ENCODE peak calls at places on chromosomes 6 and 20, in four cellular contexts. E, C, B and F are unnamed samples.

GRCh38 chr6:169319561-169319960 is 65.9 kb upstream of the THBS2 start:
- DNase-seq in E (no peak), C (no peak), B (no peak), F (no peak)

GRCh38 chr6:142048593-142048980 is 84.1 kb upstream of the GJE1 start:
- DNase-seq in E (no peak), C (no peak), B (no peak), F (no peak)

GRCh38 chr6:38012573-38012972 is 193.0 kb downstream of the ZFAND3 start:
- DNase-seq in E (peak; percentile 57), C (no peak), B (peak; percentile 10), F (peak; percentile 9)

GRCh38 chr6:87558446-87558845 is 31.3 kb downstream of the RARS2 start:
- DNase-seq in E (no peak), C (no peak), B (no peak), F (no peak)

GRCh38 chr6:160781298-160781697 is 79.3 kb downstream of the PLG start:
- DNase-seq in E (no peak), C (no peak), B (no peak), F (no peak)

GRCh38 chr20:62236674-62236996 is 1.7 kb upstream of the OSBPL2 start:
- DNase-seq in E (peak; percentile 58), C (no peak), B (no peak), F (no peak)

GRCh38 chr6:154466971-154467679 is 43.4 kb downstream of the CNKSR3 start:
- DNase-seq in E (no peak), C (no peak), B (no peak), F (no peak)

GRCh38 chr20:64228086-64228485 is 27.5 kb upstream of the PCMTD2 start:
- DNase-seq in E (no peak), C (no peak), B (no peak), F (no peak)

GRCh38 chr6:157656437-157657005 is 166.5 kb upstream of the SNX9 start:
- DNase-seq in E (no peak), C (no peak), B (no peak), F (no peak)

GRCh38 chr20:63917811-63918210 is 22.9 kb downstream of the DNAJC5 start:
- DNase-seq in E (no peak), C (no peak), B (no peak), F (no peak)

GRCh38 chr6:117555882-117556498 is 46.3 kb downstream of the GOPC start:
- DNase-seq in E (peak; percentile 27), C (no peak), B (no peak), F (no peak)

GRCh38 chr20:61268024-61268423 is 16.0 kb downstream of the CDH4 start:
- DNase-seq in E (no peak), C (no peak), B (no peak), F (no peak)

GRCh38 chr20:48684501-48685041 is 143.2 kb downstream of the PREX1 start:
- DNase-seq in E (no peak), C (no peak), B (no peak), F (no peak)

GRCh38 chr6:1392813-1393640 is 3.7 kb downstream of the FOXF2 start:
- DNase-seq in E (no peak), C (no peak), B (no peak), F (no peak)

GRCh38 chr6:1394591-1395463 is 5.5 kb downstream of the FOXF2 start:
- DNase-seq in E (no peak), C (no peak), B (no peak), F (no peak)

GRCh38 chr6:1391692-1392309 is 2.4 kb downstream of the FOXF2 start:
- DNase-seq in E (no peak), C (no peak), B (no peak), F (no peak)

GRCh38 chr6:1395496-1395895 is 6.1 kb downstream of the FOXF2 start:
- DNase-seq in E (no peak), C (no peak), B (no peak), F (no peak)

DNA sequence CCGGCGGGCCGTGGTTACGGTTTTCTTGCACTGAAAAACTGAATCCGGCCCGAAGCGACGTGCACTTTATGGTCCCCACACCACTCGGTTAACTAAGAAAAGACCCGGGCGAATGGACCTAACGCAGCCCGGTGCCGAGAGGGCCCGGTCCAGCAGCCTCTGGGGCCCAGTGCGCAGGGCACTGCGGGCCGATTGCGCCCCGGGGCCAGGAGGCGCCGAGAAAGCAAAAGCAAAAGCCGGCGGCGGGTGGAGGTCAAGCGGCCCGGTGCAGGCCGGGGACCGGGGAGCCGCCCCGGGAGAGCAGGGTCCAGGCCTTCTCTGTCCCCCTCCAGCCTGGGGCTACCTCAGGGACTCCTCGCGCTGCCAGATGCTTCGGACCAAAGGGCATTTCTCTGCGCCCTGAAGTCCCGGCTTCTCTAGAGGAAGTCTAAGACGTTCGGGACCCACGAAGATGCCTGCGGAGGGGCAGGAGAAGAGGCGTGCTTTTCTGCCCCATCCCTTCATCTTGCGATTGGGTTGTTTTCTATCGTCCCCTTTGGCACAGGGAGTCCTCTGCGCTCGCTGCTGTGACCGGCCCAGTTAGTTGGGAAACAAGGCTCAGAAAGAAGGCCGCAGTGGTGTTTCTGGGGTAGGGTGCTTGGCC is 4.4 kb downstream of the FOXF2 start:
- DNase-seq in E (no peak), C (no peak), B (no peak), F (no peak)
- H3K4me3 ChIP-seq in E (no peak overlapping the region), C (no peak overlapping the region), B (peak overlapping the region; percentile 40), F (peak overlapping the region; percentile 24)

GRCh38 chr20:44967207-44967807 is 995 bp downstream of the STK4 start:
- DNase-seq in E (peak; percentile 49), C (no peak), B (no peak), F (no peak)

GRCh38 chr20:44966030-44966961 is at the start of gene STK4:
- DNase-seq in E (peak; percentile 96), C (peak; percentile 90), B (peak; percentile 75), F (peak; percentile 96)

GRCh38 chr20:44973053-44973452 is 6.7 kb downstream of the STK4 start:
- DNase-seq in E (no peak), C (no peak), B (no peak), F (no peak)

GRCh38 chr20:44969320-44969879 is 3.1 kb downstream of the STK4 start:
- DNase-seq in E (no peak), C (no peak), B (no peak), F (no peak)

DNA sequence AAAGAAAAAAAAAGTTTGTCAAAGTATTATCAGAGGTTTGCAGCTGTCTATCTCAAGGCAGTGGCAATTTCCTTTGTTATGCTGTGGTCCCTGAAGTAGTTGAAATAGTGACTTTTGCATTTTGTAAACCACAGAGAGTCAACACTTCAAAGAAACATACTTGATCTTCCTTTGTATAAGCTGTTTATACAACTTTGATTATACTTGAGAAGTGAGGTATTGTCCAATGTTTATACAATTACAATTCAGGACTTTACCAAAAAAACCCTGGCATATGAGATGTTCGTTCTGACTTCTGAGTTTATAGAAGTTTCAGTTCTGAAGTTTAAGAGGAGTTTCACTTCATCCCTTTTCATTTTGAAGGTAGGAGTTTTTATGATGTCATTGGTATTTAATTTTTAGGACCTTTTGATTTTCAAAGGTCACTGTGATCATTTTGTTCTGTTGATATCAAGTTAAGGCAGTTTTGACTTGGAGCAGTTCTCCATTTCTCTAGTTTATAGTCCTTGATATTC is 4.0 kb downstream of the STK4 start:
- DNase-seq in E (no peak), C (no peak), B (no peak), F (no peak)
- H3K9ac ChIP-seq in E (no peak overlapping the region), C (peak overlapping the region; percentile 46), B (no peak overlapping the region), F (no peak overlapping the region)

DNA sequence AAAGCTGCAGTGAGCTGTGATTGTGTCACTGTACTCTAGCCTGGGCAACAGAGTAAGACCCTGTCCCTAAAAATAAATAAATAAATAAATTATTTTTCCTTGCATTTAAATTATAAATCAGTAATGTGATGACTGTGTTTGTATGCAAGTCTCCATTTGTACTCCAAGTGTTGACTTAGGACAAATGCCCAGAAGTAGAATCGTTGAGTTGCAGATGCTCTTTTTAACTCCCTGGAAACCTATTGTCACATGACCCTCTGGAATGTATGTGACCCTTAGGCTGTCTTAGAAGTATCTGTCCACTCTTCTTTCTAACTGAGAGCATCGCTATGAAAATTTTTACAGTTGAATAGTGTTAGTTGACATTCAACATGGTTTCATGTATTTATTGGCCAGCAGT is 18.8 kb downstream of the OR2A4 start:
- DNase-seq in E (no peak), C (no peak), B (no peak), F (no peak)
- TF ChIP-seq SUZ12 in E (no peak), C (no peak), B (no peak), F (no peak)

GRCh38 chr6:52536424-52536916 is 40.4 kb downstream of the TRAM2 start:
- DNase-seq in E (no peak), C (peak; percentile 50), B (no peak), F (no peak)
- H3K4me3 ChIP-seq in E (no peak overlapping the region), C (peak overlapping the region; percentile 9), B (no peak overlapping the region), F (no peak overlapping the region)

GRCh38 chr6:43061861-43062260 is 2.4 kb downstream of the KLC4 start:
- DNase-seq in E (no peak), C (no peak), B (no peak), F (no peak)

GRCh38 chr6:43062818-43063217 is 3.4 kb downstream of the KLC4 start:
- DNase-seq in E (no peak), C (no peak), B (no peak), F (no peak)

GRCh38 chr6:43059168-43060033 is at the start of the genes KLC4 and MRPL2:
- DNase-seq in E (peak; percentile 99), C (peak; percentile 97), B (peak; percentile 94), F (peak; percentile 95)

GRCh38 chr6:43060034-43060754 is 763 bp downstream of the KLC4 start:
- DNase-seq in E (peak; percentile 87), C (no peak), B (no peak), F (no peak)

DNA sequence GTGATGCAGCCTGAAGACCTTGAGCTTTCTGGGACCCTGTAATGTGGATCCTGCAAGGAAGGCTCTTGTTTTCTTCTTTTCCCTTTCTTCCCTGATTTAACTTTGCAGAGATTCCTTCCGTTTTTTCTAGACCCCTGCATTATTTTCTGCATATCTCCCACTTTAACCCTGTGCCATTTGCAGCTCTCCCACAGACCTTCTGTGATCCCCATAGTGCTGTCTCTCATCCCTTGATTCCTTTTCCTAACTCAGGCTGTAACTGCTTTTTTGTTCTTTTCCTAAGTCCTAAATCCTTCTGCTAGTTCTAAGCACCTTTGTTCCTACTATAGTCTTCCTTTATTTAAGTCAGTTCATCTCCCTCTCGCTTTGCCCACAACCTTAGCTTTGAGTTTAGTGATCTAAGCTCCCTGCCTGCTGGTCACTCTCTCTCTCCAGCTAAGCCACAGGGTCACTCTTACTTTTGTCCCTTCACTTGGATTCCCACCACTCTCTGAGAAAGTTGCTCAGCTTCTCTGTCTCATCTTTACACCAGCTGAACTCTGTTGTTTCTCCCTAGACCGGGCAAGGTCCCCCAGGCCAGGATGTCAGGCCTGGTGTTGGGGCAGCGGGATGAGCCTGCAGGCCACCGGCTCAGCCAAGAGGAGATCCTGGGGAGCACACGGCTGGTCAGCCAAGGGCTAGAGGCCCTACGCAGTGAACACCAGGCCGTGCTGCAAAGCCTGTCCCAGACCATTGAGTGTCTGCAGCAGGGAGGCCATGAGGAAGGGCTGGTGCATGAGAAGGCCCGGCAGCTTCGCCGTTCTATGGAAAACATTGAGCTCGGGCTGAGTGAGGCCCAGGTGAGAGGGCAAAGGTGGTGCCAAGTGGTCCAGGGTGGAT is 1.6 kb downstream of the KLC4 start:
- DNase-seq in E (no peak), C (no peak), B (no peak), F (no peak)
- H3K9ac ChIP-seq in E (peak overlapping the region; percentile 83), C (no peak overlapping the region), B (no peak overlapping the region), F (peak overlapping the region; percentile 72)

GRCh38 chr6:56091159-56091869 is 156.1 kb downstream of the COL21A1 start:
- DNase-seq in E (peak; percentile 91), C (no peak), B (no peak), F (no peak)
- TF ChIP-seq SUZ12 in E (no peak), C (no peak), B (no peak), F (no peak)